ENCODE peak calls at places on chromosomes 12 and 14, in six cellular contexts. G is NCI-H1930, T is choroid plexus epithelial cell, V is left ventricle myocardium inferior, M is T-helper 9 cell, D is GM13976. B is an unnamed sample.

GRCh38 chr12:49091056-49091835 is 3.4 kb downstream of the DHH start:
- DNase-seq in G (no peak), T (no peak), V (no peak), M (no peak), D (peak), B (no peak)

GRCh38 chr12:114709112-114709511 is 25.1 kb upstream of the TBX3 start:
- DNase-seq in G (no peak), T (no peak), V (no peak), M (no peak), D (no peak), B (no peak)

GRCh38 chr12:120453977-120454376 is 7.7 kb downstream of the GATC start:
- DNase-seq in G (no peak), T (peak), V (no peak), M (no peak), D (peak), B (peak)

GRCh38 chr14:54600685-54601084 is 33.8 kb downstream of the SAMD4A start:
- DNase-seq in G (no peak), T (peak), V (no peak), M (no peak), D (no peak), B (peak)

GRCh38 chr12:79934309-79935020 is 432 bp downstream of the PPP1R12A start:
- DNase-seq in G (peak), T (peak), V (no peak), M (peak), D (peak), B (no peak)

GRCh38 chr14:99284254-99285004 is 12.4 kb upstream of the BCL11B start:
- DNase-seq in G (no peak), T (no peak), V (no peak), M (no peak), D (peak), B (no peak)

GRCh38 chr14:99809864-99810854 is 16.9 kb downstream of the EML1 start:
- DNase-seq in G (no peak), T (no peak), V (peak), M (no peak), D (no peak), B (no peak)

GRCh38 chr12:67592228-67593011 is 56.1 kb upstream of the DYRK2 start:
- DNase-seq in G (no peak), T (peak), V (no peak), M (no peak), D (peak), B (peak)

GRCh38 chr12:75890660-75891059 is 140.9 kb downstream of the PHLDA1 start:
- DNase-seq in G (no peak), T (no peak), V (no peak), M (no peak), D (no peak), B (peak)

GRCh38 chr12:19893514-19893913 is 454.2 kb downstream of the AEBP2 start:
- DNase-seq in G (no peak), T (peak), V (no peak), M (no peak), D (peak), B (peak)

GRCh38 chr14:99688629-99689028 is 4.5 kb downstream of the CYP46A1 start:
- DNase-seq in G (no peak), T (no peak), V (no peak), M (no peak), D (peak), B (no peak)

GRCh38 chr14:86038401-86038985 is 508.5 kb downstream of the FLRT2 start:
- DNase-seq in G (no peak), T (peak), V (no peak), M (no peak), D (peak), B (peak)

GRCh38 chr12:78096909-78097597 is 266.4 kb downstream of the NAV3 start:
- DNase-seq in G (no peak), T (peak), V (no peak), M (no peak), D (no peak), B (no peak)

GRCh38 chr12:49565119-49565955 is 2.6 kb downstream of the MCRS1 start:
- DNase-seq in G (no peak), T (no peak), V (peak), M (no peak), D (no peak), B (no peak)

GRCh38 chr12:31524791-31525495 is 66.0 kb downstream of the DENND5B start:
- DNase-seq in G (no peak), T (peak), V (no peak), M (no peak), D (peak), B (peak)

GRCh38 chr12:104971276-104971675 is 13.2 kb upstream of the SLC41A2 start:
- DNase-seq in G (no peak), T (no peak), V (no peak), M (no peak), D (no peak), B (no peak)

GRCh38 chr12:81896771-81897170 is 137.6 kb upstream of the PPFIA2 start:
- DNase-seq in G (no peak), T (peak), V (no peak), M (no peak), D (no peak), B (no peak)

GRCh38 chr14:54090274-54090673 is 133.6 kb upstream of the BMP4 start:
- DNase-seq in G (no peak), T (no peak), V (no peak), M (no peak), D (no peak), B (no peak)

GRCh38 chr14:36619131-36619530 is 36.7 kb upstream of the NKX2-8 start:
- DNase-seq in G (no peak), T (no peak), V (no peak), M (no peak), D (no peak), B (peak)

GRCh38 chr12:9002335-9002734 is 13.0 kb downstream of the KLRG1 start:
- DNase-seq in G (no peak), T (no peak), V (no peak), M (no peak), D (no peak), B (no peak)

GRCh38 chr14:35287481-35288013 is 4.6 kb upstream of the PSMA6 start:
- DNase-seq in G (no peak), T (no peak), V (no peak), M (no peak), D (no peak), B (no peak)